ENCODE peak calls at places on chromosomes 7 and 10, in nine cellular contexts. V is GM23248, L is neural progenitor cell, G is HCT116, T is adrenal gland, P is spleen, X is adipocyte, Y is SK-N-SH, K is neuronal stem cell. O is an unnamed sample. For H3K4me1 and H3K36me3, the result is how much of the 10 kb centered on the place peaks cover.

GRCh38 chr7:140696024-140696678 is 357 bp upstream of the NDUFB2 start:
- DNase-seq in X (peak), G (peak), K (peak), T (peak), Y (peak), V (peak), L (peak), P (peak), O (peak)

GRCh38 chr7:49001610-49002033 is 77.3 kb downstream of the CDC14C start:
- DNase-seq in Y (peak), X (no peak), P (no peak), T (no peak), L (peak), K (peak), V (peak), G (no peak), O (no peak)

GRCh38 chr10:73799899-73800559 is 11.4 kb downstream of the NDST2 start:
- DNase-seq in T (no peak), Y (no peak), V (no peak), L (no peak), K (no peak), G (no peak), X (no peak), P (no peak), O (no peak)

GRCh38 chr10:86295351-86295750 is 71.2 kb downstream of the GRID1 start:
- DNase-seq in X (no peak), G (no peak), V (no peak), T (no peak), K (no peak), Y (peak), P (peak), L (no peak), O (peak)

GRCh38 chr10:54402576-54402975 is 398.5 kb downstream of the PCDH15 start:
- DNase-seq in Y (peak), G (no peak), L (peak), P (no peak), T (no peak), V (peak), X (peak), K (peak), O (no peak)

GRCh38 chr10:98924526-98924925 is 311.1 kb downstream of the HPSE2 start:
- DNase-seq in V (no peak), T (no peak), X (no peak), P (no peak), G (no peak), K (no peak), Y (no peak), L (no peak), O (no peak)

GRCh38 chr7:90599038-90599437 is 2.9 kb downstream of the CDK14 start:
- DNase-seq in T (no peak), P (no peak), X (no peak), K (no peak), G (no peak), Y (no peak), L (no peak), V (no peak), O (no peak)

GRCh38 chr7:37439282-37440021 is 9.2 kb downstream of the ELMO1 start:
- DNase-seq in T (no peak), G (no peak), X (no peak), L (no peak), Y (no peak), V (no peak), P (no peak), K (no peak), O (no peak)

GRCh38 chr10:122499491-122499941 is 38.2 kb downstream of the HTRA1 start:
- DNase-seq in L (no peak), T (no peak), K (no peak), P (peak), V (peak), G (no peak), Y (no peak), X (peak), O (no peak)

GRCh38 chr10:17232276-17232987 is 4.4 kb downstream of the VIM start:
- DNase-seq in L (no peak), G (no peak), X (peak), T (no peak), Y (no peak), P (no peak), K (no peak), V (peak), O (no peak)

GRCh38 chr7:17660116-17660515 is 280.2 kb downstream of the SNX13 start:
- DNase-seq in K (no peak), V (peak), X (peak), T (no peak), Y (no peak), G (no peak), L (no peak), P (no peak), O (no peak)

GRCh38 chr10:4174197-4174596 is 389.2 kb upstream of the KLF6 start:
- DNase-seq in V (no peak), K (no peak), Y (peak), X (no peak), P (no peak), T (no peak), L (peak), G (no peak), O (no peak)

GRCh38 chr10:6350609-6351008 is 147.9 kb downstream of the PFKFB3 start:
- DNase-seq in X (no peak), Y (no peak), G (no peak), K (no peak), L (no peak), T (no peak), V (no peak), P (no peak), O (no peak)

GRCh38 chr7:25897261-25897782 is 254.7 kb upstream of the NFE2L3 start:
- DNase-seq in G (no peak), K (no peak), V (peak), P (no peak), X (no peak), L (no peak), Y (no peak), T (peak), O (no peak)

GRCh38 chr10:17787087-17787942 is 21.8 kb upstream of the MRC1 start:
- DNase-seq in G (peak), K (no peak), V (peak), P (no peak), L (no peak), Y (no peak), X (peak), T (no peak), O (no peak)

GRCh38 chr10:34994565-34995142 is 95.5 kb downstream of the CUL2 start:
- DNase-seq in K (peak), V (peak), T (peak), G (peak), X (peak), P (no peak), L (peak), Y (peak), O (peak)

GRCh38 chr10:22476601-22477364 is 131.5 kb downstream of the SPAG6 start:
- DNase-seq in P (no peak), Y (no peak), L (peak), X (no peak), V (no peak), T (no peak), G (no peak), K (peak), O (no peak)

GRCh38 chr10:46516660-46517416 is 39.6 kb downstream of the GPRIN2 start:
- DNase-seq in T (no peak), K (no peak), V (peak), X (peak), Y (no peak), G (no peak), P (peak), L (no peak), O (no peak)

GRCh38 chr7:20113423-20114027 is 103.7 kb downstream of the MACC1 start:
- DNase-seq in X (no peak), G (no peak), Y (no peak), K (no peak), P (no peak), V (no peak), L (no peak), T (no peak), O (no peak)

GRCh38 chr10:3971713-3972112 is 186.7 kb upstream of the KLF6 start:
- DNase-seq in L (no peak), X (no peak), Y (no peak), P (no peak), T (no peak), K (no peak), V (no peak), G (no peak), O (no peak)

GRCh38 chr7:112708236-112708635 is 82.0 kb downstream of the TMEM168 start:
- DNase-seq in K (peak), T (no peak), V (no peak), Y (no peak), X (no peak), G (no peak), P (no peak), L (peak), O (no peak)

GRCh38 chr7:98470131-98470985 is 69.5 kb upstream of the BAIAP2L1 start:
- DNase-seq in X (peak), Y (peak), L (peak), G (no peak), T (peak), P (no peak), K (peak), V (peak), O (peak)

GRCh38 chr7:76397409-76398183 is 11.9 kb downstream of the SSC4D start:
- DNase-seq in G (no peak), Y (peak), T (peak), L (peak), K (no peak), P (peak), X (peak), V (peak), O (peak)

GRCh38 chr7:91082038-91082437 is 182.2 kb upstream of the FZD1 start:
- DNase-seq in X (peak), K (no peak), L (no peak), P (no peak), Y (no peak), V (peak), T (no peak), G (no peak), O (no peak)

GRCh38 chr10:14185501-14186045 is 145.2 kb downstream of the FRMD4A start:
- DNase-seq in V (peak), Y (no peak), K (peak), T (no peak), G (peak), X (no peak), P (no peak), L (peak), O (no peak)

GRCh38 chr10:119090026-119090808 is 9.6 kb upstream of the EIF3A start:
- DNase-seq in Y (no peak), X (no peak), T (no peak), G (no peak), L (no peak), V (no peak), P (no peak), K (no peak), O (no peak)

GRCh38 chr10:47025540-47026300 is 114.5 kb downstream of the PTPN20 start:
- DNase-seq in Y (peak), L (no peak), V (peak), P (peak), X (no peak), T (peak), G (no peak), K (no peak), O (peak)

GRCh38 chr7:91759205-91759863 is 121.2 kb downstream of the MTERF1 start:
- DNase-seq in P (no peak), L (peak), V (peak), K (no peak), G (no peak), T (no peak), X (no peak), Y (no peak), O (peak)

GRCh38 chr10:131915484-131915883 is 14.7 kb downstream of the PPP2R2D start:
- DNase-seq in G (no peak), V (no peak), P (peak), T (no peak), K (no peak), L (no peak), Y (no peak), X (no peak), O (no peak)

GRCh38 chr7:123601530-123601929 is at the start of gene ASB15:
- DNase-seq in P (no peak), L (peak), K (no peak), X (no peak), G (no peak), T (no peak), V (no peak), Y (no peak), O (no peak)

GRCh38 chr7:158541330-158542010 is 46.2 kb downstream of the PTPRN2 start:
- DNase-seq in L (no peak), X (no peak), K (no peak), Y (no peak), G (no peak), V (no peak), T (no peak), P (peak), O (no peak)

GRCh38 chr10:26475448-26475847 is 37.3 kb downstream of the APBB1IP start:
- DNase-seq in K (no peak), T (no peak), L (no peak), V (no peak), Y (no peak), G (no peak), X (no peak), P (no peak), O (no peak)

GRCh38 chr7:102303669-102304422 is 17.2 kb downstream of the SH2B2 start:
- DNase-seq in L (peak), X (no peak), P (peak), Y (no peak), T (no peak), G (no peak), K (no peak), V (no peak), O (no peak)

GRCh38 chr7:102304668-102305067 is 18.0 kb downstream of the SH2B2 start:
- DNase-seq in V (no peak), P (peak), L (no peak), Y (no peak), X (no peak), K (no peak), T (no peak), G (no peak), O (no peak)

GRCh38 chr7:102305414-102306268 is 19.0 kb downstream of the SH2B2 start:
- DNase-seq in L (no peak), K (no peak), X (no peak), G (no peak), V (no peak), Y (no peak), T (no peak), P (no peak), O (no peak)

GRCh38 chr7:102310414-102310815 is 23.7 kb downstream of the SH2B2 start:
- DNase-seq in Y (no peak), X (no peak), P (no peak), K (no peak), V (no peak), G (no peak), L (peak), T (no peak), O (no peak)

DNA sequence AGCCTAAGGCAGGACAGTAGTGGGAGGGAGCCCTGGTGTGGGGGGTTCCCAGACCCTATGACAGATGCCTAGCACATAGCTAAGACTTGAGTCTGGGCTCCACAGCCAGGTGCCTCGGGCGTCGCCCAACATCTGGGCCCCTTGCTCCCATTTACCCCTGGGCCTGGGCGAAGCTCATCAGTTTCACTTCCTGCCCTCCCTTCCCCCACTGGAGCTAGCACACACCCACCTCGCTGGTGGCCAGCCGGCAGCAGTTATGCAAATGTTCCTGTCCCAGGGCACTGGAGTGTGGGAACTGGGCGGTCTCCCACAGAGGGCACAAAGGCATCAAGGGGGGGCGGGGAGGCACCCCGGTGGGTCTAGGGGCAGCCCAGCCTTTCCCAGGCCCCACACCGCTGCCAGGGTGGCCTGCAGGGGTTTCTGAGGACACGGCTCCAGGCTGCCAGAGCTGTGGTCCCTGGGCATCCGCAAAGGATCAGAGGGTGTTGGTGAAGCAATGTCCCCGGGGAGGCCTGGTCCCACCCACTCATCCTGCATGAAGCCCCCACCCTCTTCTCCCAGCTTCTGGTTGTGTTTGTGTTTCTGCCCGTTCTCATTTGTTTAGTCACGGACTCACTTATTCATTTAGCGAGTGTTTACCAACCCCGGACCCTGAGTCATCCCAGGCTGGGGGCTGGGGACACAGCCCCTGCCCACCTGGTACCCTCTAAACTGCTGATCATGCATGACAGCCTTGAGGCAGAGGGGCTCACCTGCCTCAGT is 20.4 kb downstream of the SH2B2 start:
- DNase-seq in G (no peak), L (peak), X (no peak), Y (no peak), T (no peak), V (peak), P (peak), K (no peak), O (peak)
- H3K4me1 ChIP-seq in G (under half), L (under half), X (under half), Y (under half), T (under half), V (under half), P (half or more), K (under half), O (under half)

DNA sequence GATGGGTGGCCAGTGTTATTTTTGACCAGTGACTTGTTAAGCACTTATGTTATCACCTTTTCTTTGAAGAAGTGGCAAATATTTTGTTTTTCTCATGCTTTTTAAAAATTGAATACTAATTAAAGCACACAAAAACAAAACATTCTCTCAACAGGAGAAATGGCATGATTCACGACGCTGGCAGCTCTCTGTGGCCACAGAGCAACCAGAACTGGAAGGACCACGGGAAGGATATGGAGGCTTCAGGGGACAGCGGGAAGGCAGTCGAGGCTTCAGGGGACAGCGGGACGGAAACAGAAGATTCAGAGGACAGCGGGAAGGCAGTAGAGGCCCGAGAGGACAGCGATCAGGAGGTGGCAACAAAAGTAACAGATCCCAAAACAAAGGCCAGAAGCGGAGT is 6.2 kb upstream of the KIFBP start:
- DNase-seq in V (no peak), G (no peak), Y (no peak), X (no peak), T (no peak), L (no peak), P (no peak), K (no peak), O (no peak)
- H3K36me3 ChIP-seq in V (half or more), G (under half), Y (half or more), X (half or more), T (half or more), L (under half), P (under half), K (under half), O (under half)

DNA sequence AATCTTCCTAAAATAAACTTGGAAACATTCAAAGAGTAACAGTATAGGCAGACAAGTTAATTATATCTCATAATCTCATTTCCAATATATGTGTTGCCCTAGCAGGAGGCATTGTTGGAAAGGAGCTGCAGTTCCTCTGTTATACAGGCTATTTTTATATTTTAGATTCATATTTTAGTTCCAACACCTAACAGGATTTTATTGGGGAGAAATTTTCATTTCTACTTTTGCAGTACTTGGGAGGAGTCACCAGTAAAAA is 19.3 kb downstream of the VOPP1 start:
- DNase-seq in G (no peak), X (no peak), Y (no peak), K (no peak), L (no peak), P (no peak), V (no peak), T (no peak), O (no peak)
- H3K4me1 ChIP-seq in G (under half), X (under half), Y (under half), K (under half), L (under half), P (half or more), V (under half), T (under half), O (under half)

GRCh38 chr7:139051655-139052054 is 15.8 kb upstream of the ZC3HAV1L start:
- DNase-seq in T (no peak), P (no peak), X (no peak), L (no peak), V (no peak), K (no peak), G (no peak), Y (no peak), O (no peak)
- H3K36me3 ChIP-seq in T (half or more), P (under half), X (under half), L (under half), V (under half), K (under half), G (under half), Y (under half), O (under half)

GRCh38 chr10:104334561-104334960 is 3.7 kb downstream of the ITPRIP start:
- DNase-seq in Y (no peak), V (no peak), G (no peak), K (no peak), X (no peak), P (peak), L (no peak), T (no peak), O (no peak)
- H3K4me1 ChIP-seq in Y (under half), V (half or more), G (half or more), K (under half), X (under half), P (half or more), L (half or more), T (under half), O (under half)

DNA sequence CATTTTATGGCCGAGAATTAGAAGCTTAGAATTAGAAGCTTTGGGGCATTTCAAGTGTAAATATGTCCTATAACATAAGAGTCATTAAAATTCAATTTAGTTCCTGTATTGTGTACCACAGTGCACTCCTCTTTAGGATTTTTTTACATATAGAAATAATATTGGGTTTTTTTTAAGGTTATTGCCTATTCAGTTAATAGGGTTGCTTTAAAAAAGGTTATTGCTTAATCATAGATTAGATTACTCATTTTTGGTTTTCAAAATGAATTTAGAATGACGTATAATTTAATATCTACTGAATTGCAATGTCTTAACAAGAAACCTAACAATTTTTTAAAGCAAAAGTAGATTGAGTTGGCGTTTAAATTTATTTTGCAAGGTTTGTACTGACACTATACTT is 34.1 kb downstream of the NOC3L start:
- DNase-seq in T (no peak), L (no peak), K (no peak), V (no peak), X (no peak), G (no peak), P (no peak), Y (no peak), O (no peak)
- H3K36me3 ChIP-seq in T (under half), L (under half), K (under half), V (under half), X (half or more), G (under half), P (under half), Y (half or more), O (under half)

DNA sequence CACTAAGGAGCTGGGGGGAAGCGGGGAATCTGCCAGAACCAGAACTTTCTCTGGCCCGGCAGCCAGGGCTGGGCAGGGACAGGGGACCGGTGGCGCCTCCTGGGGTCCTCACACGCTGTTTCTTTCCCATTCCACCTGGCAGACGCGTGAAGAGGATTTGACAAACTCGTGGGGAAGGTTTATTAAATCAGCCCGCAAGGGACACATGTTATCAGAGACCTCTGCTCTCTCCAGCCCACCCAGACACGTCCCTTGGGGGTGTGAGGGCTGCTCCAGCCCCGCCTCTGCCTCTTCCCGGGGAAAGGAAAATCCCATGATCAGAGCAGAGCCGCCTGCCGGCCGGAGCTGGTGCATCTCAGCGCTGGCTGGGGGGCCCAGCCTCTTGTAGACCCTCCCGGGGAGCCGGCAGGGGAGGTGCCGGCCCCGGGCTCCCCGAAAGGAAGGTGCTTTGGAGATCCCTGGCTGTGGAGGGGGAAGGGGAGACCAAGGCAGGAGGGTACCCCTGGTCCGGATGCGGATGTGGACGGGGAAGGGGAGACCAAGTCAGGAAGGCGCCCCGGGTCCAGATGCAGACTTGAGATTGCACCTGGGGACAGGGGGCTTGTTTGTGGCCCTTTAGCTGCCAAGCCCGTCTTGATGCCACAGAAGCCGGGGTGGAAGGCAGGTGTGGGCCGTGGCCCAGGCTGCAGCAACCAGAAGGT is 142.8 kb downstream of the ELFN1 start:
- DNase-seq in K (peak), X (no peak), Y (peak), P (peak), T (no peak), G (no peak), V (no peak), L (peak), O (no peak)
- H3K4me1 ChIP-seq in K (under half), X (under half), Y (half or more), P (under half), T (under half), G (under half), V (under half), L (under half), O (under half)